ENCODE peak calls at places on chromosome 19, in six cellular contexts. H is foreskin keratinocyte, K is NCI-H1048, N is NCI-H2029, L is T-helper 1 cell, C is breast epithelium. P is an unnamed sample.

GRCh38 chr19:4911314-4911713 is 2.0 kb downstream of the UHRF1 start:
- DNase-seq in C (no peak), L (no peak), K (no peak), H (no peak), N (no peak), P (no peak)

GRCh38 chr19:46931197-46931596 is 70.4 kb downstream of the ARHGAP35 start:
- DNase-seq in K (no peak), H (no peak), L (no peak), N (no peak), C (no peak), P (no peak)

GRCh38 chr19:16325671-16326400 is 1.2 kb downstream of the KLF2 start:
- DNase-seq in H (no peak), L (peak), K (no peak), C (no peak), N (peak), P (no peak)

GRCh38 chr19:19464339-19465098 is 50.8 kb downstream of the TSSK6 start:
- DNase-seq in K (no peak), H (peak), C (no peak), L (no peak), N (peak), P (peak)

GRCh38 chr19:279656-280055 is 11.5 kb downstream of the PLPP2 start:
- DNase-seq in C (no peak), H (no peak), N (no peak), K (no peak), L (no peak), P (no peak)

GRCh38 chr19:42553292-42554045 is 25.2 kb upstream of the CEACAM1 start:
- DNase-seq in L (no peak), K (no peak), C (no peak), N (no peak), H (no peak), P (no peak)

GRCh38 chr19:58089846-58090245 is 8.2 kb downstream of the ZSCAN18 start:
- DNase-seq in C (no peak), L (no peak), K (no peak), H (no peak), N (no peak), P (no peak)

GRCh38 chr19:5789886-5790572 is 934 bp downstream of the DUS3L start:
- DNase-seq in C (no peak), L (no peak), H (peak), K (no peak), N (no peak), P (no peak)

GRCh38 chr19:2744113-2744512 is 4.3 kb upstream of the SLC39A3 start:
- DNase-seq in N (no peak), H (no peak), L (no peak), K (no peak), C (no peak), P (no peak)

GRCh38 chr19:7460562-7460966 is 28.3 kb downstream of the PEX11G start:
- DNase-seq in K (no peak), H (peak), C (no peak), L (no peak), N (no peak), P (no peak)

GRCh38 chr19:49395581-49396407 is 7.7 kb downstream of the KASH5 start:
- DNase-seq in K (no peak), H (no peak), N (no peak), L (no peak), C (no peak), P (no peak)

GRCh38 chr19:29285187-29285687 is 72.3 kb upstream of the UQCRFS1 start:
- DNase-seq in H (no peak), K (no peak), C (no peak), N (no peak), L (no peak), P (no peak)

GRCh38 chr19:31613683-31614219 is 264.5 kb upstream of the TSHZ3 start:
- DNase-seq in K (no peak), N (no peak), C (no peak), L (no peak), H (no peak), P (no peak)

GRCh38 chr19:50743537-50743936 is 20.4 kb downstream of the CLEC11A start:
- DNase-seq in L (no peak), H (no peak), C (no peak), N (no peak), K (no peak), P (no peak)

GRCh38 chr19:18607222-18608101 is 863 bp upstream of the CRLF1 start:
- DNase-seq in C (no peak), H (no peak), L (no peak), N (no peak), K (no peak), P (no peak)

GRCh38 chr19:597406-598315 is 8.0 kb downstream of the HCN2 start:
- DNase-seq in H (no peak), N (no peak), C (no peak), L (no peak), K (no peak), P (no peak)

GRCh38 chr19:30671622-30672051 is 299.5 kb downstream of the ZNF536 start:
- DNase-seq in K (no peak), N (no peak), C (no peak), L (no peak), H (no peak), P (no peak)

GRCh38 chr19:51660975-51661600 is 14.5 kb upstream of the SIGLEC14 start:
- DNase-seq in L (no peak), K (no peak), H (peak), C (no peak), N (peak), P (peak)

GRCh38 chr19:2451741-2452140 is 5.0 kb downstream of the LMNB2 start:
- DNase-seq in H (no peak), K (no peak), N (no peak), L (no peak), C (no peak), P (no peak)

GRCh38 chr19:15437355-15438123 is 12.2 kb downstream of the WIZ start:
- DNase-seq in N (no peak), H (no peak), K (no peak), L (no peak), C (no peak), P (no peak)

GRCh38 chr19:51514866-51515481 is 13.4 kb upstream of the SIGLEC12 start:
- DNase-seq in H (peak), L (no peak), K (no peak), N (peak), C (no peak), P (peak)

GRCh38 chr19:10112037-10112751 is 701 bp downstream of the P2RY11 start:
- DNase-seq in L (no peak), C (no peak), N (no peak), K (no peak), H (no peak), P (no peak)

P was measured in LNCaP clone FGC.